ENCODE peak calls at places on chromosomes 5 and 9, in five cellular contexts. G is thyroid gland, N is A549, O is left ventricle myocardium inferior, W is K562. H is an unnamed sample. For H3K9me3, the result is how much of the 10 kb centered on the place peaks cover.

GRCh38 chr9:89872426-89872912 is 267.7 kb downstream of the GADD45G start:
- DNase-seq in N (no peak), W (no peak), G (no peak), O (no peak), H (no peak)

GRCh38 chr5:127757576-127757975 is 54.4 kb downstream of the CCDC192 start:
- DNase-seq in W (peak), O (no peak), G (peak), N (peak), H (no peak)

GRCh38 chr5:61589961-61590360 is 257.9 kb downstream of the ZSWIM6 start:
- DNase-seq in G (no peak), O (no peak), W (no peak), N (no peak), H (no peak)

GRCh38 chr9:73269430-73270101 is 117.9 kb downstream of the ANXA1 start:
- DNase-seq in N (peak), G (no peak), W (peak), O (no peak), H (no peak)

GRCh38 chr5:157290981-157291711 is 25.2 kb downstream of the CYFIP2 start:
- DNase-seq in G (peak), O (no peak), N (peak), W (no peak), H (no peak)

GRCh38 chr9:125536184-125537152 is 170.5 kb downstream of the MAPKAP1 start:
- DNase-seq in W (no peak), G (no peak), O (no peak), N (no peak), H (no peak)

GRCh38 chr9:115374724-115375268 is 256.8 kb upstream of the TNC start:
- DNase-seq in W (no peak), N (no peak), G (no peak), O (no peak), H (no peak)

GRCh38 chr5:66407739-66408138 is 188.5 kb upstream of the MAST4 start:
- DNase-seq in G (no peak), W (no peak), O (no peak), N (no peak), H (no peak)

GRCh38 chr5:181241393-181241975 is 2.2 kb downstream of the RACK1 start:
- DNase-seq in O (no peak), G (no peak), W (peak), N (peak), H (no peak)

GRCh38 chr9:118643118-118643517 is 726.1 kb downstream of the BRINP1 start:
- DNase-seq in W (no peak), O (no peak), G (peak), N (peak), H (no peak)

GRCh38 chr5:32087086-32088082 is 86.7 kb downstream of the GOLPH3 start:
- DNase-seq in N (no peak), W (no peak), O (no peak), G (no peak), H (no peak)

GRCh38 chr5:87229780-87230179 is 37.9 kb upstream of the RASA1 start:
- DNase-seq in W (no peak), G (no peak), O (no peak), N (no peak), H (no peak)

GRCh38 chr5:135236951-135237791 is 161.9 kb downstream of the MACROH2A1 start:
- DNase-seq in G (no peak), O (peak), W (no peak), N (no peak), H (no peak)

GRCh38 chr9:14251146-14252071 is 62.5 kb downstream of the NFIB start:
- DNase-seq in N (peak), G (peak), O (peak), W (no peak), H (no peak)

GRCh38 chr5:6398570-6399230 is 20.4 kb upstream of the MED10 start:
- DNase-seq in G (no peak), W (no peak), N (no peak), O (no peak), H (no peak)

GRCh38 chr5:38367966-38368365 is 109.6 kb downstream of the EGFLAM start:
- DNase-seq in N (no peak), O (no peak), G (no peak), W (no peak), H (no peak)

GRCh38 chr5:93572773-93573626 is 8.0 kb downstream of the NR2F1-AS1 start:
- DNase-seq in W (no peak), N (no peak), O (no peak), G (no peak), H (no peak)

GRCh38 chr5:156147251-156147947 is 179.6 kb upstream of the SGCD start:
- DNase-seq in W (no peak), G (no peak), N (peak), O (no peak), H (no peak)

GRCh38 chr9:2966846-2967372 is 123.0 kb upstream of the PUM3 start:
- DNase-seq in N (no peak), O (no peak), W (no peak), G (no peak), H (no peak)

GRCh38 chr5:8905021-8905420 is 640.9 kb downstream of the SEMA5A start:
- DNase-seq in N (no peak), G (peak), O (no peak), W (no peak), H (no peak)

GRCh38 chr5:134131578-134132350 is 17.3 kb downstream of the TCF7 start:
- DNase-seq in G (no peak), O (peak), N (no peak), W (no peak), H (no peak)

GRCh38 chr9:71680189-71680983 is 87.9 kb downstream of the CEMIP2 start:
- DNase-seq in O (no peak), N (peak), G (no peak), W (no peak), H (no peak)

GRCh38 chr5:87120518-87121314 is 147.0 kb upstream of the RASA1 start:
- DNase-seq in W (no peak), O (no peak), G (no peak), N (peak), H (no peak)

GRCh38 chr5:133405275-133406034 is 206.9 kb downstream of the FSTL4 start:
- DNase-seq in N (no peak), O (no peak), G (no peak), W (no peak), H (no peak)

GRCh38 chr9:38352716-38353334 is 39.7 kb upstream of the ALDH1B1 start:
- DNase-seq in N (no peak), O (no peak), W (no peak), G (no peak), H (no peak)

GRCh38 chr5:1480217-1480616 is 35.0 kb upstream of the SLC6A3 start:
- DNase-seq in W (peak), O (peak), N (peak), G (no peak), H (no peak)

GRCh38 chr5:171874210-171874609 is 88.6 kb downstream of the SMIM23 start:
- DNase-seq in G (no peak), N (no peak), O (no peak), W (no peak), H (no peak)

GRCh38 chr5:118857700-118858099 is 130.6 kb downstream of the DTWD2 start:
- DNase-seq in W (peak), O (no peak), G (no peak), N (no peak), H (no peak)

GRCh38 chr9:111969061-111969460 is 72.4 kb downstream of the UGCG start:
- DNase-seq in O (no peak), N (peak), W (no peak), G (no peak), H (no peak)

GRCh38 chr9:34403554-34404380 is 27.1 kb upstream of the MYORG start:
- DNase-seq in N (peak), W (peak), O (peak), G (peak), H (peak)

GRCh38 chr5:144142826-144143167 is 27.7 kb downstream of the YIPF5 start:
- DNase-seq in O (no peak), N (no peak), W (no peak), G (no peak), H (no peak)

GRCh38 chr9:18359335-18359734 is 114.6 kb upstream of the ADAMTSL1 start:
- DNase-seq in O (no peak), N (no peak), W (no peak), G (no peak), H (no peak)

GRCh38 chr9:113511856-113512761 is 48.6 kb downstream of the RGS3 start:
- DNase-seq in W (peak), G (no peak), N (no peak), O (no peak), H (peak)

GRCh38 chr5:3121813-3122212 is 370.3 kb upstream of the IRX2 start:
- DNase-seq in G (no peak), N (no peak), W (no peak), O (no peak), H (no peak)

GRCh38 chr5:3122216-3122615 is 370.7 kb upstream of the IRX2 start:
- DNase-seq in G (no peak), W (no peak), O (no peak), N (no peak), H (no peak)

GRCh38 chr5:3118321-3118720 is 366.8 kb upstream of the IRX2 start:
- DNase-seq in O (no peak), W (no peak), N (no peak), G (no peak), H (no peak)

GRCh38 chr5:3120013-3120412 is 368.5 kb upstream of the IRX2 start:
- DNase-seq in G (no peak), O (no peak), N (no peak), W (no peak), H (no peak)

GRCh38 chr5:3119435-3119834 is 368.0 kb upstream of the IRX2 start:
- DNase-seq in G (no peak), W (no peak), N (no peak), O (no peak), H (no peak)
- H3K9me3 ChIP-seq in G (under half), W (under half), N (under half), O (under half), H (under half)

DNA sequence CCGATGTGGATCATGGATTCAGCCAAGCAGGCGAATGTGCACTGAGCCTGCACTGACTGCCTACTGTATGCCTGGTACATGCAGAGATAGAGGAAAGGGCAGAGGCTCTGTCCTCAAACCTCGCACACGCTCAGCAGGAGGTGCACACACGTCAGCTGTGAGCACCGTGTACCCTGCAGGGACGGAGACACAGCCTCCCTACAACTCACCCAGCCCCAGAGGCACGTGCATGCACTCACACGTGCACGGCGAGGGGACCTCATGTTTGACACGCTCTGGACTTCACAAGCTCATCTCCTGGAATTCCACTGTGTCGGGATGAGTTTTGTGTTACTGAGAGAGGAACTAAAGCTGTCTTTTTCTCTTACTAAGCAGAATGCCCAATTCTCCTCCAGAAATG is 48.4 kb downstream of the IRX2 start:
- DNase-seq in N (no peak), O (no peak), G (no peak), W (no peak), H (no peak)
- H3K9me3 ChIP-seq in N (under half), O (under half), G (under half), W (under half), H (under half)

GRCh38 chr5:141236516-141237313 is 8.5 kb upstream of the PCDHB15 start:
- DNase-seq in W (no peak), G (no peak), N (no peak), O (no peak), H (no peak)

GRCh38 chr5:141234109-141234508 is 11.0 kb downstream of the PCDHB14 start:
- DNase-seq in G (no peak), W (peak), O (no peak), N (no peak), H (no peak)
- H3K9me3 ChIP-seq in G (under half), W (under half), O (half or more), N (under half), H (under half)

DNA sequence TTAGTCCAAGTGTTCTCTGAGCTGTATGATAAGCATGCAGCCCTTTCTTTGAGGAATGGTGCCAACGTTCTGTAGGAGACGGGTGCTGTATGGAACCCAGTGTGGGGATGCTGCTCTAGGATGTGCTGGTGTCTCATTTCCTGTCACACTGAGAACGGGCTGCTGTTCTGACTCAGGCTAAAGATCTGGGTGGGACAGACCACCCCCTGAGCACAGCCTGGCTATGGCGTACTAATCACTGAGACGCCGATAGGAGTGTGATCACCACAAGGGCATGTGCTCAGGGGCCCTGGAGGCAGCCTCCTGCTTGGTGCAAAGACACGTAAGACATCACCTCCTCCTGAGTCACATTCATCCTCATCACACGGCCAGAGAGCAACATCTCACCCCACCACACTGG is 240.3 kb downstream of the IRX2 start:
- DNase-seq in O (no peak), W (no peak), N (no peak), G (no peak), H (no peak)
- H3K9me3 ChIP-seq in O (under half), W (under half), N (under half), G (under half), H (under half)

DNA sequence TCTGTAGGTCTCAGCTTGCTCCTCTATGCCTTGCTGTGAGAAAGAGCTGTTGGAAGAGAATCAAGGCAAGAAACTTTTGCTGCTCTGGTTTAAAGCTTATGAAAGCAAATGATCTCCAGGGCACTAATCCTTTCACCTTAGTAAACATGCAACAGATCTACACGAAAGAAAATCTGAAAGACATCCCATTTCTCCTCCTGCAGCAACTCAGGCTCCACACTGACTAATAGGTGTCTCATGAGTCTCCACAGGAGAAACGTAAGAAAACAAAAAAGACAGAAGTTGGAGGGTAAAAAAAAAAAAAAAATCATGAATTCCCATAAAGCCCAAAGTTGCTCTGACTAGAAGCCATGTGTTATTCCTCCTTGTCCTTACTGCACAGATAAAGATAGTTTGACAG is 369.8 kb downstream of the EFNA5 start:
- DNase-seq in N (no peak), O (no peak), G (no peak), W (no peak), H (no peak)
- H3K9me3 ChIP-seq in N (under half), O (under half), G (under half), W (under half), H (under half)

DNA sequence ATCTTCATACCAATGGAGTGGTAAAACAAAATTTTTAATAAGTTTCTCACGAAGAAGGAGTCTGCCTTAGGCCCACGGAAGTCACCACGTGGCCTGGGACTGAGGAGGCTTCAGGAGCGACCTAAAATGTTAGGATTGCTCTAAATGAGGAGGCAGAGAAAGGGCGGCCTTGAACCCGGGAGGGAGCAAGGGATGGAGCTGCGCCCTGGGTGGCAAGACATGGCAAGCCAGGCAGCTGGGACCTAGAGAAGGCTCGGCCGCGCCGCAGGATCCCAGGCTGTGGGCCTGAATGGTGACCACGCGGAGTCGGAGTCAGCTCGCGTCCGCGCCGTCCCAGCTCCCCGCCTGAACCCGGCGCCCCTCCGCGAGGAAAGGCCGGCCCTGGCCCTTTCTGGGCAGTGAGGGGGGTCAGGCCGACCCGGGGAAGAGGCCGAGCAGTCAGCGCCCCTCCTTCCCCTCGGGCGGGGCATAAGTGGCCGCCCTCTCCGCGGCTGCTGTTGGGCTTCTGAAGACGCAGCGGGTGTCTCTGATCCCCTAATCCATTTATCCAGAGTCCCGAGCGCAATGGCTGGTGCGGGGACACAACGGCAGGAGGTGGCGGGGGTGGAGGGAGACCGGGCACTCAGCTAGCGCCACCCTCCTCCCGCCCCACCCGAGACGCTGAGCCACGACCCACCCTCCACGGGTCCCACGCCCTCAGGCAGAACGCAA is 10.6 kb downstream of the IRX1 start:
- DNase-seq in W (no peak), G (no peak), N (no peak), O (no peak), H (no peak)
- H3K9me3 ChIP-seq in W (under half), G (under half), N (under half), O (under half), H (under half)

GRCh38 chr9:137943655-137944054 is 66.1 kb downstream of the CACNA1B start:
- DNase-seq in G (no peak), O (no peak), W (no peak), N (no peak), H (no peak)
- H3K9me3 ChIP-seq in G (under half), O (under half), W (under half), N (under half), H (under half)

DNA sequence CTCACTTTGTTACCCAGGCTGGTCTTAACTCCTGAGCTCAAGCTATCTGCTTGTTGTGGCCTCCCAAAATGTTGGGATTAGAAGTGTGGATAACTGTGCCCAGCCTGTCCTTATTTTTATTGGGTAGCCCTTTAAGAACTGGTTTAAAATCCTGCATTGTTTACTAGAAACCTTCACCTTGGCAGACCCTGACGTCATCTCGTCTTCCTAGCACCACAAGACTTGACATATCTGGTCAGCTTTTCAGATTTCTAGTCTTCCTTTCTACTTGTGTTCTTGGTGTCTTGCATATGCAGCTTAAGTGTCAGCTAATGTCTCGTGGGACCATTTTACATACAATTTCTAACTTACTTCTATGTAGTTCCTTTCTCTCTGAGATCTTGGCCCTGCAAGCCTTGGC is 258.9 kb downstream of the IZUMO3 start:
- DNase-seq in G (no peak), W (no peak), N (no peak), O (no peak), H (no peak)
- H3K9me3 ChIP-seq in G (under half), W (under half), N (under half), O (under half), H (under half)

GRCh38 chr5:27963050-27963783 is 924.8 kb upstream of the CDH9 start:
- DNase-seq in W (no peak), G (no peak), O (no peak), N (no peak), H (no peak)
- H3K9me3 ChIP-seq in W (under half), G (under half), O (half or more), N (under half), H (under half)